ENCODE peak calls at places on chromosomes 6 and 20, in eight cellular contexts. G, T, W, L, C, B, N and F are unnamed samples.

GRCh38 chr6:154536255-154536654 is 25.8 kb upstream of the CNKSR3 start:
- DNase-seq in G (no peak), T (no peak), W (no peak), L (no peak), C (no peak), B (no peak), N (no peak), F (no peak)

GRCh38 chr6:85675030-85675819 is 32.5 kb upstream of the SYNCRIP start:
- DNase-seq in G (no peak), T (peak), W (no peak), L (peak), C (peak), B (no peak), N (peak), F (no peak)

GRCh38 chr6:56734334-56734733 is 91.6 kb upstream of the DST start:
- DNase-seq in G (no peak), T (no peak), W (no peak), L (no peak), C (no peak), B (no peak), N (peak), F (no peak)

GRCh38 chr20:1334761-1335160 is 5.8 kb upstream of the SDCBP2 start:
- DNase-seq in G (no peak), T (no peak), W (peak), L (no peak), C (peak), B (no peak), N (peak), F (no peak)

GRCh38 chr6:165883851-165884640 is 221.0 kb upstream of the PDE10A start:
- DNase-seq in G (no peak), T (peak), W (no peak), L (no peak), C (no peak), B (no peak), N (no peak), F (no peak)

GRCh38 chr20:44683263-44684046 is 31.7 kb upstream of the CCN5 start:
- DNase-seq in G (peak), T (no peak), W (no peak), L (peak), C (peak), B (no peak), N (peak), F (no peak)

GRCh38 chr20:47368301-47368700 is 11.8 kb upstream of the ZMYND8 start:
- DNase-seq in G (no peak), T (no peak), W (no peak), L (no peak), C (no peak), B (no peak), N (no peak), F (no peak)

GRCh38 chr6:147382945-147383554 is 125.4 kb upstream of the SAMD5 start:
- DNase-seq in G (no peak), T (peak), W (peak), L (no peak), C (no peak), B (no peak), N (peak), F (no peak)

GRCh38 chr20:3158968-3159431 is 665 bp downstream of the FASTKD5 start:
- DNase-seq in G (no peak), T (peak), W (peak), L (no peak), C (no peak), B (no peak), N (peak), F (no peak)

GRCh38 chr6:52663120-52663934 is 7.6 kb upstream of the TMEM14A start:
- DNase-seq in G (no peak), T (peak), W (peak), L (peak), C (peak), B (peak), N (peak), F (no peak)

GRCh38 chr6:43052842-43053544 is 658 bp downstream of the CUL7 start:
- DNase-seq in G (no peak), T (no peak), W (peak), L (peak), C (peak), B (no peak), N (peak), F (no peak)

GRCh38 chr6:108564178-108564577 is 3.5 kb downstream of the FOXO3 start:
- DNase-seq in G (no peak), T (peak), W (no peak), L (no peak), C (no peak), B (no peak), N (peak), F (no peak)

GRCh38 chr6:14290448-14291388 is 173.1 kb downstream of the CD83 start:
- DNase-seq in G (no peak), T (no peak), W (no peak), L (no peak), C (no peak), B (no peak), N (no peak), F (no peak)

DNA sequence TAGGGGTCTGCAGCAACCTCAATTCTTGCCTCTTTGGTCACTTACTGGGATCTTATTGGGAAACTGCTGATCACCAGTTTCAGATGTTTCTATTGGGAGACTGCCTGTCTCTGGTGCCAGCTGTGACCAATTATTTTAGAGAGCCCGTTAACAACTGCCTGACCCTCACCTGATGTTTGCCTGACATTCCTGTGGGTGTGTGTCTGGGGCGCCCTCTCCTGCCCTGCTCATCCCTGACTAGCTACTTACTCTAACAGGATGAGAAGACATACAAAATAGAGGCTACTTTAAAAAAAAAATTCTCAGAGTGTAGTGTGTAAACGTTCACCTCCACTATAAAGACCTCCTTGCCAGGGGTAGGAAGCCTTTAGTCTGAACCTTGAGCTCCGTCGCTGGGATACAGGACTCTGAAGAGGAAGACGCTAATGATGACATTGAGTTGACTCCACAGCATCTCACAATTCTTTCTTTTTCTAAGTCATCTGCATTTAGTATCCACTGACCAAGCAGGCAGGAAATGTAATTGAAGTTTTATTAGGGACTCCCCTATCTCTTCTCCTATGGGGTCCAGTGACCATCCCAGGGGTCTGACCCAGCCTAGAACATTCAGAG is 54.6 kb upstream of the DDR1 start:
- DNase-seq in G (no peak), T (no peak), W (no peak), L (no peak), C (peak), B (no peak), N (no peak), F (no peak)
- TF ChIP-seq CTCF in G (no peak), T (no peak), W (peak), L (no peak), C (peak), B (no peak), N (no peak), F (no peak)

DNA sequence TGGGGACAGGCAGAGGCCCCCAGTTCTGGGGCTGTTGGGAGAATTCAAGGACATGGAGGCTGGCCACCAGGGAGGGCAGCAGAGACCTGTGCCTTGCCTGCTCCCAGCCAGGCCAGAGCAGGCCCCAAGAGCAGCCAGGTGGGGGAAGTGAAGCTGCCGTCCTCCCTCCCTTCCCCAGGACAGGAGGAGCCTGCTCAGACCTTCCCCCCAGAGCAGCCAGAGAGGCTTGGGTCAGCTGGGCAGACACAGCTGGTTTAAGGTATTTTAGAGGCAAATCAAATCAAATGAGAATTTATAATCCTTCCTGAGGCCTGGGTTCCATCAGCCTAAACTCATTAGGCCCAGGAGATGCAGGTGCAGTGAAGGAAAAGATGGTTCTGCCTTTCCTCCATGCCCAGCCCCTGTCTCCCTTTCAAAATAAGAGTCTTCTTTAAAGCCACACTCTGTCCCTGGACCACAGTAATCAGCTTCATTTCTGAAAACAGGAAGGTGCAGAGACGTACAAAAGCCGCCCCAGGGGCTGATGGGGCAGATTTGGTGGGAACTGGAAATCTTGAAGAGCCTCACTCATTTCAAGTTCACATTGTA is 21.7 kb downstream of the BMP7 start:
- DNase-seq in G (no peak), T (no peak), W (no peak), L (no peak), C (peak), B (no peak), N (no peak), F (no peak)
- TF ChIP-seq CTCF in G (peak), T (no peak), W (no peak), L (no peak), C (peak), B (no peak), N (no peak), F (no peak)

GRCh38 chr20:33480071-33480470 is 9.8 kb upstream of the CBFA2T2 start:
- DNase-seq in G (no peak), T (no peak), W (no peak), L (peak), C (no peak), B (no peak), N (no peak), F (no peak)
- TF ChIP-seq CTCF in G (no peak), T (no peak), W (no peak), L (no peak), C (no peak), B (no peak), N (no peak), F (no peak)

DNA sequence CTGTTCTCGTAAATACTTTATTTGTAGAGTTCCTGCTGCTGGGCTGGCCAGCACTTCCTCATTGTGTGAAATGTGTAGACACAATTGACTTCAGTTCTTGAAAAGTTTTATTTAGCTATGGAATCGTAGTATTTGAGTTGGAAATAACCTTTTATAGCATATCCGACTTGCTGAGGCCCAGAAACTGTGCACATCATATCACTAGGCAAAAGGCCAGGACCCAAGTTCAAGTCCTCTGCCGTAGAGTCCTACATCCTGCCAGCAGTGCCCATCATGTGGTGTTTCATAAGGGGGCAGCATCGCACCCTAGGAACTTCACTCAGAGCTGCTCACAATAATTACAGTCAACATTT is 207.7 kb upstream of the SNX9 start:
- DNase-seq in G (no peak), T (peak), W (no peak), L (peak), C (no peak), B (no peak), N (no peak), F (no peak)
- TF ChIP-seq CTCF in G (peak), T (peak), W (peak), L (no peak), C (peak), B (no peak), N (no peak), F (no peak)

GRCh38 chr6:156564128-156564806 is 212.9 kb upstream of the ARID1B start:
- DNase-seq in G (peak), T (peak), W (peak), L (peak), C (peak), B (peak), N (peak), F (peak)
- TF ChIP-seq CTCF in G (peak), T (peak), W (peak), L (peak), C (peak), B (peak), N (peak), F (peak)

GRCh38 chr6:121354764-121355163 is 20.5 kb upstream of the TBC1D32 start:
- DNase-seq in G (no peak), T (peak), W (peak), L (no peak), C (peak), B (no peak), N (no peak), F (no peak)
- TF ChIP-seq CTCF in G (peak), T (peak), W (peak), L (peak), C (peak), B (no peak), N (no peak), F (peak)

DNA sequence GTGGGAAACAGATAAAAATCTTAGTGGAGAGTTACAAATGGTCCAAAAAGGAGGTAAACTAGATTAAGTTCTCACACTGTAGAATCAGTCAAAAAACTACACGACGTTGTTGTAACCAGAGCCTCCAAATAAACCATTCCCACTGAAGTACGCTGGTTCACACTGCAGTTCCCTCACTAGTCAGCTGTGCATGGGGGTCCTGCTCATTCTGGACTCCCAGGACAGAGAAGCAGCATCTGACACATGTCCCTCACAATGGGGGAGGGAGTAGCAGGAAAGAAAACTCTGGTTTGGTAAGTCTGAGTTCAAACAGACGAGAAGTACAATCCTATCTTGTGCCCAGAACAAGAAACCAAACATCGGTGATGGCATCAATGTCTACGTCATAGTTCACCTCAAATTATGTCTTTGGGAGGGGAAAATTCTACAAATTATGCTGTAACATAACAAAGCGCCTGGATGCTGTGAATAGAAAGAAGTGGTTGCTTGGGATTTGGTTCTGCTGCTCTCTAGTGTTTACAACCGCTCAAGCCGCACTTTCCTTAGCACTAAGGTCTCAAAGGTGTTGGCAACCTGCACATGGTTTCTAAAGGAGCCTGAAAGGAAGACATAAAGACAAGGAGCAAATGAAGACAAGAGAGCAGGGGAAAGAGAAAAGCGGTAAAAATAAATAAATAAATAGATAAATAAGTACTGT is 208.0 kb downstream of the GMDS start:
- DNase-seq in G (no peak), T (no peak), W (no peak), L (no peak), C (peak), B (no peak), N (no peak), F (no peak)
- TF ChIP-seq CTCF in G (peak), T (no peak), W (peak), L (no peak), C (peak), B (no peak), N (peak), F (no peak)

GRCh38 chr6:117482240-117483003 is at the start of gene DCBLD1:
- DNase-seq in G (peak), T (peak), W (peak), L (peak), C (peak), B (peak), N (peak), F (peak)
- TF ChIP-seq CTCF in G (peak), T (no peak), W (no peak), L (peak), C (no peak), B (no peak), N (no peak), F (no peak)